ENCODE peak calls at places on chromosomes 2 and 18, in seven cellular contexts. One of them, this sample, is unnamed.

GRCh38 chr18:32358075-32358474 is 112.6 kb downstream of the GAREM1 start:
- DNase-seq in BJ: no peak
- DNase-seq in HFF-Myc: no peak
- DNase-seq in mucosa of descending colon: no peak
- DNase-seq in AG04450: no peak
- DNase-seq in K562: no peak
- DNase-seq in cardiac muscle cell: no peak
- DNase-seq in this sample: no peak

GRCh38 chr2:26536371-26537068 is 58.6 kb upstream of the OTOF start:
- DNase-seq in BJ: no peak
- DNase-seq in HFF-Myc: no peak
- DNase-seq in mucosa of descending colon: no peak
- DNase-seq in AG04450: no peak
- DNase-seq in K562: no peak
- DNase-seq in cardiac muscle cell: no peak
- DNase-seq in this sample: no peak

GRCh38 chr18:36186461-36187137 is 698 bp upstream of the MOCOS start:
- DNase-seq in BJ: no peak
- DNase-seq in HFF-Myc: no peak
- DNase-seq in mucosa of descending colon: peak
- DNase-seq in AG04450: no peak
- DNase-seq in K562: peak
- DNase-seq in cardiac muscle cell: peak
- DNase-seq in this sample: no peak

GRCh38 chr18:46386788-46387187 is 270.2 kb downstream of the LOXHD1 start:
- DNase-seq in BJ: no peak
- DNase-seq in HFF-Myc: no peak
- DNase-seq in mucosa of descending colon: no peak
- DNase-seq in AG04450: no peak
- DNase-seq in K562: no peak
- DNase-seq in cardiac muscle cell: peak
- DNase-seq in this sample: no peak

GRCh38 chr2:12931211-12931844 is 214.6 kb downstream of the TRIB2 start:
- DNase-seq in BJ: no peak
- DNase-seq in HFF-Myc: no peak
- DNase-seq in mucosa of descending colon: no peak
- DNase-seq in AG04450: peak
- DNase-seq in K562: peak
- DNase-seq in cardiac muscle cell: peak
- DNase-seq in this sample: no peak

GRCh38 chr18:26394047-26394654 is 154.2 kb downstream of the KCTD1 start:
- DNase-seq in BJ: no peak
- DNase-seq in HFF-Myc: no peak
- DNase-seq in mucosa of descending colon: no peak
- DNase-seq in AG04450: no peak
- DNase-seq in K562: no peak
- DNase-seq in cardiac muscle cell: no peak
- DNase-seq in this sample: no peak

GRCh38 chr2:13193075-13193474 is 476.3 kb downstream of the TRIB2 start:
- DNase-seq in BJ: no peak
- DNase-seq in HFF-Myc: no peak
- DNase-seq in mucosa of descending colon: no peak
- DNase-seq in AG04450: no peak
- DNase-seq in K562: no peak
- DNase-seq in cardiac muscle cell: no peak
- DNase-seq in this sample: no peak

GRCh38 chr2:99974966-99975365 is 167.4 kb downstream of the AFF3 start:
- DNase-seq in BJ: no peak
- DNase-seq in HFF-Myc: no peak
- DNase-seq in mucosa of descending colon: no peak
- DNase-seq in AG04450: no peak
- DNase-seq in K562: no peak
- DNase-seq in cardiac muscle cell: no peak
- DNase-seq in this sample: peak

GRCh38 chr2:121209014-121209610 is 75.9 kb downstream of the TFCP2L1 start:
- DNase-seq in BJ: no peak
- DNase-seq in HFF-Myc: no peak
- DNase-seq in mucosa of descending colon: no peak
- DNase-seq in AG04450: no peak
- DNase-seq in K562: no peak
- DNase-seq in cardiac muscle cell: no peak
- DNase-seq in this sample: no peak

GRCh38 chr18:78080081-78080480 is 830.4 kb downstream of the GALR1 start:
- DNase-seq in BJ: no peak
- DNase-seq in HFF-Myc: no peak
- DNase-seq in mucosa of descending colon: no peak
- DNase-seq in AG04450: no peak
- DNase-seq in K562: no peak
- DNase-seq in cardiac muscle cell: no peak
- DNase-seq in this sample: no peak

GRCh38 chr2:43676322-43677050 is at the start of gene C1GALT1C1L:
- DNase-seq in BJ: peak
- DNase-seq in HFF-Myc: peak
- DNase-seq in mucosa of descending colon: peak
- DNase-seq in AG04450: no peak
- DNase-seq in K562: peak
- DNase-seq in cardiac muscle cell: peak
- DNase-seq in this sample: peak

GRCh38 chr2:218097975-218098374 is 27.9 kb upstream of the CXCR2 start:
- DNase-seq in BJ: no peak
- DNase-seq in HFF-Myc: no peak
- DNase-seq in mucosa of descending colon: no peak
- DNase-seq in AG04450: no peak
- DNase-seq in K562: no peak
- DNase-seq in cardiac muscle cell: no peak
- DNase-seq in this sample: no peak

GRCh38 chr2:218095853-218096252 is 26.8 kb downstream of the RUFY4 start:
- DNase-seq in BJ: no peak
- DNase-seq in HFF-Myc: no peak
- DNase-seq in mucosa of descending colon: no peak
- DNase-seq in AG04450: no peak
- DNase-seq in K562: no peak
- DNase-seq in cardiac muscle cell: no peak
- DNase-seq in this sample: no peak

GRCh38 chr2:218091743-218092142 is 22.7 kb downstream of the RUFY4 start:
- DNase-seq in BJ: no peak
- DNase-seq in HFF-Myc: no peak
- DNase-seq in mucosa of descending colon: no peak
- DNase-seq in AG04450: no peak
- DNase-seq in K562: no peak
- DNase-seq in cardiac muscle cell: peak
- DNase-seq in this sample: no peak

DNA sequence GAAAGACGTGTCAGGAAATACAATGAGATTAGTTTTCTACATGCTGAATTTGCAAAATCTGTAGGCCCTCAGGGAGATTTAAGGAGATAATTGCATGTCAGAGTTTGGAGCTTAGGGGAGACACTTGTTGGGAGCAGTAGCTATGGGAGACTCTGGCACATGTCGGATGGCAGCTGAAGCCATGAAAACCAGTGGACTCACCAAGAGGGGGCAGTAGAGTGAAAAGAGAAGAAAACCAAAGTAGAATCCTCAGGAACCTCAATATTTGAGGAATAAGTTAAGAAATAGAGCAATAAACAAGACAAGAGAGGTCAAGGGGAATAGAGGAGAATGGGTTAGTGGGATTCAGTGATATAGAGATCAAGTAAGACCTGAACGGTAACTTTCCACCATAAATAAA is 24.8 kb downstream of the RUFY4 start:
- DNase-seq in BJ: no peak
- DNase-seq in HFF-Myc: no peak
- DNase-seq in mucosa of descending colon: no peak
- DNase-seq in AG04450: no peak
- DNase-seq in K562: no peak
- DNase-seq in cardiac muscle cell: no peak
- DNase-seq in this sample: no peak
- TF ChIP-seq CTCF in BJ: no peak
- TF ChIP-seq CTCF in HFF-Myc: peak
- TF ChIP-seq CTCF in mucosa of descending colon: no peak
- TF ChIP-seq CTCF in AG04450: no peak
- TF ChIP-seq CTCF in K562: no peak
- TF ChIP-seq CTCF in cardiac muscle cell: no peak
- TF ChIP-seq CTCF in this sample: peak

GRCh38 chr2:84631047-84631446 is 114.7 kb downstream of the DNAH6 start:
- DNase-seq in BJ: no peak
- DNase-seq in HFF-Myc: peak
- DNase-seq in mucosa of descending colon: no peak
- DNase-seq in AG04450: peak
- DNase-seq in K562: peak
- DNase-seq in cardiac muscle cell: peak
- DNase-seq in this sample: peak
- TF ChIP-seq CTCF in BJ: peak
- TF ChIP-seq CTCF in HFF-Myc: peak
- TF ChIP-seq CTCF in mucosa of descending colon: no peak
- TF ChIP-seq CTCF in AG04450: peak
- TF ChIP-seq CTCF in K562: peak
- TF ChIP-seq CTCF in cardiac muscle cell: peak
- TF ChIP-seq CTCF in this sample: peak

GRCh38 chr2:134377730-134378129 is 123.9 kb downstream of the MGAT5 start:
- DNase-seq in BJ: no peak
- DNase-seq in HFF-Myc: no peak
- DNase-seq in mucosa of descending colon: no peak
- DNase-seq in AG04450: no peak
- DNase-seq in K562: no peak
- DNase-seq in cardiac muscle cell: no peak
- DNase-seq in this sample: no peak

GRCh38 chr2:134379293-134379692 is 125.4 kb downstream of the MGAT5 start:
- DNase-seq in BJ: no peak
- DNase-seq in HFF-Myc: no peak
- DNase-seq in mucosa of descending colon: no peak
- DNase-seq in AG04450: peak
- DNase-seq in K562: no peak
- DNase-seq in cardiac muscle cell: no peak
- DNase-seq in this sample: no peak

GRCh38 chr2:134379722-134380121 is 125.8 kb downstream of the MGAT5 start:
- DNase-seq in BJ: no peak
- DNase-seq in HFF-Myc: no peak
- DNase-seq in mucosa of descending colon: no peak
- DNase-seq in AG04450: no peak
- DNase-seq in K562: no peak
- DNase-seq in cardiac muscle cell: no peak
- DNase-seq in this sample: no peak

GRCh38 chr2:134372611-134373131 is 118.8 kb downstream of the MGAT5 start:
- DNase-seq in BJ: peak
- DNase-seq in HFF-Myc: peak
- DNase-seq in mucosa of descending colon: no peak
- DNase-seq in AG04450: peak
- DNase-seq in K562: no peak
- DNase-seq in cardiac muscle cell: peak
- DNase-seq in this sample: no peak

GRCh38 chr2:134375935-134376334 is 122.1 kb downstream of the MGAT5 start:
- DNase-seq in BJ: no peak
- DNase-seq in HFF-Myc: peak
- DNase-seq in mucosa of descending colon: no peak
- DNase-seq in AG04450: no peak
- DNase-seq in K562: no peak
- DNase-seq in cardiac muscle cell: peak
- DNase-seq in this sample: no peak
- TF ChIP-seq CTCF in BJ: peak
- TF ChIP-seq CTCF in HFF-Myc: peak
- TF ChIP-seq CTCF in mucosa of descending colon: no peak
- TF ChIP-seq CTCF in AG04450: peak
- TF ChIP-seq CTCF in K562: no peak
- TF ChIP-seq CTCF in cardiac muscle cell: peak
- TF ChIP-seq CTCF in this sample: peak

GRCh38 chr2:96267159-96267971 is 1.3 kb downstream of the CIAO1 start:
- DNase-seq in BJ: no peak
- DNase-seq in HFF-Myc: no peak
- DNase-seq in mucosa of descending colon: peak
- DNase-seq in AG04450: no peak
- DNase-seq in K562: peak
- DNase-seq in cardiac muscle cell: peak
- DNase-seq in this sample: no peak

GRCh38 chr2:96264656-96265348 is 995 bp downstream of the TMEM127 start:
- DNase-seq in BJ: no peak
- DNase-seq in HFF-Myc: no peak
- DNase-seq in mucosa of descending colon: peak
- DNase-seq in AG04450: no peak
- DNase-seq in K562: peak
- DNase-seq in cardiac muscle cell: peak
- DNase-seq in this sample: no peak

GRCh38 chr2:96265349-96265839 is 403 bp downstream of the TMEM127 start:
- DNase-seq in BJ: no peak
- DNase-seq in HFF-Myc: no peak
- DNase-seq in mucosa of descending colon: no peak
- DNase-seq in AG04450: no peak
- DNase-seq in K562: peak
- DNase-seq in cardiac muscle cell: no peak
- DNase-seq in this sample: no peak

GRCh38 chr2:96264086-96264485 is 1.7 kb downstream of the TMEM127 start:
- DNase-seq in BJ: no peak
- DNase-seq in HFF-Myc: no peak
- DNase-seq in mucosa of descending colon: no peak
- DNase-seq in AG04450: no peak
- DNase-seq in K562: no peak
- DNase-seq in cardiac muscle cell: peak
- DNase-seq in this sample: no peak

DNA sequence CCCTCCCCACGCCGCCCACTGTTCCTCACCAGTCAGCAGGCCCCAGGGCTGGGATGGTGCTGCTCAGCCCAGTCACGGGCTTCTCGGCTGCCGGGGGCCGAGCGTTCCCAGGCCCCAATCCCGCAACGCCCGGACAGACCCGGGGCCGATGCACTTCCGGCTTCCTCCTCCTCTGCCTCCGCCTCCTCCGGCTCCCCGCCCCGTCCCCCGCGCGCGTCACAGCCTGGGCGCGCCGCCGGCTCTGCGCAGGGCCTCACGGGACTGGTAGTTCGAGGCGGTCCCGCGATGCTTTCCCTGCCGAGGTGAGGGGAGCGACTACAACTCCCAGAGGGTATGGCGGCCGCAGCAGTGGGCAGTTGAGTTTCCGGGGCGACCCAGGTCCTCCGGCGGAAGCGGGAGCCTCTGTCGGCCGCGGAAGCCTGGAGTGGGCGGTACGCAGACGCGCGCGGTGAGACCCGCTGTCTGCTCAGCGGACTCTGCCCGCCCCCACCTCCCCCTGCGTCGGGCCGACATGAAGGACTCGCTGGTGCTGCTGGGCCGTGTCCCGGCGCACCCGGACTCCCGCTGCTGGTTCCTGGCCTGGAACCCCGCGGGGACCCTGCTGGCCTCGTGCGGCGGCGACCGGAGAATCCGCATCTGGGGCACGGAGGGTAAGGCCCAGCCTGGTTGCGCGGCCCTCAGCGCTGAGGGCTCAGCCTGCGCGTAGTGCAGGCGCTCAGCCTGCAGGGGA is at the start of the genes CIAO1 and TMEM127:
- DNase-seq in BJ: peak
- DNase-seq in HFF-Myc: peak
- DNase-seq in mucosa of descending colon: peak
- DNase-seq in AG04450: peak
- DNase-seq in K562: peak
- DNase-seq in cardiac muscle cell: peak
- DNase-seq in this sample: peak
- TF ChIP-seq CTCF in BJ: peak
- TF ChIP-seq CTCF in HFF-Myc: peak
- TF ChIP-seq CTCF in mucosa of descending colon: peak
- TF ChIP-seq CTCF in AG04450: no peak
- TF ChIP-seq CTCF in K562: peak
- TF ChIP-seq CTCF in cardiac muscle cell: peak
- TF ChIP-seq CTCF in this sample: peak